ENCODE peak calls at places on chromosomes 7 and 10, in seven cellular contexts. One of them, this sample, is unnamed.

GRCh38 chr10:122557516-122557915 is 3.0 kb upstream of the DMBT1 start:
- DNase-seq in ovary: no peak
- DNase-seq in lower lobe of right lung: no peak
- DNase-seq in fibroblast of lung: peak
- DNase-seq in BJ: no peak
- DNase-seq in psoas muscle: no peak
- DNase-seq in GM23338: peak
- DNase-seq in this sample: no peak

GRCh38 chr10:100482181-100482833 is 19.5 kb downstream of the WNT8B start:
- DNase-seq in ovary: peak
- DNase-seq in lower lobe of right lung: peak
- DNase-seq in fibroblast of lung: peak
- DNase-seq in BJ: no peak
- DNase-seq in psoas muscle: peak
- DNase-seq in GM23338: peak
- DNase-seq in this sample: peak

GRCh38 chr7:104791065-104791464 is 222.9 kb upstream of the KMT2E start:
- DNase-seq in ovary: no peak
- DNase-seq in lower lobe of right lung: no peak
- DNase-seq in fibroblast of lung: no peak
- DNase-seq in BJ: no peak
- DNase-seq in psoas muscle: no peak
- DNase-seq in GM23338: no peak
- DNase-seq in this sample: no peak

GRCh38 chr10:119919823-119920222 is 27.3 kb downstream of the SEC23IP start:
- DNase-seq in ovary: no peak
- DNase-seq in lower lobe of right lung: no peak
- DNase-seq in fibroblast of lung: no peak
- DNase-seq in BJ: no peak
- DNase-seq in psoas muscle: no peak
- DNase-seq in GM23338: no peak
- DNase-seq in this sample: no peak

GRCh38 chr10:93220315-93221170 is 146.8 kb downstream of the CYP26A1 start:
- DNase-seq in ovary: no peak
- DNase-seq in lower lobe of right lung: no peak
- DNase-seq in fibroblast of lung: no peak
- DNase-seq in BJ: no peak
- DNase-seq in psoas muscle: no peak
- DNase-seq in GM23338: peak
- DNase-seq in this sample: no peak

GRCh38 chr7:23713285-23714235 is 3.5 kb downstream of the STK31 start:
- DNase-seq in ovary: no peak
- DNase-seq in lower lobe of right lung: no peak
- DNase-seq in fibroblast of lung: peak
- DNase-seq in BJ: peak
- DNase-seq in psoas muscle: no peak
- DNase-seq in GM23338: no peak
- DNase-seq in this sample: no peak

GRCh38 chr10:119429771-119430170 is 112.7 kb downstream of the RGS10 start:
- DNase-seq in ovary: no peak
- DNase-seq in lower lobe of right lung: no peak
- DNase-seq in fibroblast of lung: no peak
- DNase-seq in BJ: no peak
- DNase-seq in psoas muscle: peak
- DNase-seq in GM23338: no peak
- DNase-seq in this sample: no peak

GRCh38 chr7:77184990-77185389 is 14.6 kb downstream of the FGL2 start:
- DNase-seq in ovary: no peak
- DNase-seq in lower lobe of right lung: no peak
- DNase-seq in fibroblast of lung: no peak
- DNase-seq in BJ: peak
- DNase-seq in psoas muscle: no peak
- DNase-seq in GM23338: no peak
- DNase-seq in this sample: no peak

GRCh38 chr7:44288381-44288685 is 37.1 kb downstream of the CAMK2B start:
- DNase-seq in ovary: no peak
- DNase-seq in lower lobe of right lung: no peak
- DNase-seq in fibroblast of lung: no peak
- DNase-seq in BJ: no peak
- DNase-seq in psoas muscle: no peak
- DNase-seq in GM23338: no peak
- DNase-seq in this sample: no peak

GRCh38 chr10:20059084-20059835 is 243.0 kb downstream of the PLXDC2 start:
- DNase-seq in ovary: no peak
- DNase-seq in lower lobe of right lung: no peak
- DNase-seq in fibroblast of lung: peak
- DNase-seq in BJ: no peak
- DNase-seq in psoas muscle: no peak
- DNase-seq in GM23338: no peak
- DNase-seq in this sample: no peak

GRCh38 chr10:4778761-4779160 is 47.2 kb upstream of the AKR1E2 start:
- DNase-seq in ovary: no peak
- DNase-seq in lower lobe of right lung: no peak
- DNase-seq in fibroblast of lung: no peak
- DNase-seq in BJ: no peak
- DNase-seq in psoas muscle: no peak
- DNase-seq in GM23338: no peak
- DNase-seq in this sample: no peak

GRCh38 chr7:128833939-128834310 is 3.7 kb downstream of the FLNC start:
- DNase-seq in ovary: no peak
- DNase-seq in lower lobe of right lung: no peak
- DNase-seq in fibroblast of lung: peak
- DNase-seq in BJ: no peak
- DNase-seq in psoas muscle: no peak
- DNase-seq in GM23338: no peak
- DNase-seq in this sample: no peak

GRCh38 chr10:92047215-92047614 is 123.6 kb downstream of the BTAF1 start:
- DNase-seq in ovary: no peak
- DNase-seq in lower lobe of right lung: no peak
- DNase-seq in fibroblast of lung: no peak
- DNase-seq in BJ: no peak
- DNase-seq in psoas muscle: no peak
- DNase-seq in GM23338: no peak
- DNase-seq in this sample: no peak

GRCh38 chr10:36448760-36449681 is 676.4 kb upstream of the ANKRD30A start:
- DNase-seq in ovary: no peak
- DNase-seq in lower lobe of right lung: no peak
- DNase-seq in fibroblast of lung: peak
- DNase-seq in BJ: no peak
- DNase-seq in psoas muscle: no peak
- DNase-seq in GM23338: peak
- DNase-seq in this sample: no peak

GRCh38 chr10:21705828-21706176 is 171.8 kb downstream of the MLLT10 start:
- DNase-seq in ovary: no peak
- DNase-seq in lower lobe of right lung: no peak
- DNase-seq in fibroblast of lung: no peak
- DNase-seq in BJ: no peak
- DNase-seq in psoas muscle: no peak
- DNase-seq in GM23338: peak
- DNase-seq in this sample: no peak

GRCh38 chr7:106460792-106461254 is 176.0 kb upstream of the NAMPT start:
- DNase-seq in ovary: no peak
- DNase-seq in lower lobe of right lung: no peak
- DNase-seq in fibroblast of lung: no peak
- DNase-seq in BJ: no peak
- DNase-seq in psoas muscle: no peak
- DNase-seq in GM23338: peak
- DNase-seq in this sample: no peak

GRCh38 chr10:43035785-43036184 is 41.1 kb upstream of the RET start:
- DNase-seq in ovary: no peak
- DNase-seq in lower lobe of right lung: no peak
- DNase-seq in fibroblast of lung: no peak
- DNase-seq in BJ: no peak
- DNase-seq in psoas muscle: no peak
- DNase-seq in GM23338: no peak
- DNase-seq in this sample: no peak

DNA sequence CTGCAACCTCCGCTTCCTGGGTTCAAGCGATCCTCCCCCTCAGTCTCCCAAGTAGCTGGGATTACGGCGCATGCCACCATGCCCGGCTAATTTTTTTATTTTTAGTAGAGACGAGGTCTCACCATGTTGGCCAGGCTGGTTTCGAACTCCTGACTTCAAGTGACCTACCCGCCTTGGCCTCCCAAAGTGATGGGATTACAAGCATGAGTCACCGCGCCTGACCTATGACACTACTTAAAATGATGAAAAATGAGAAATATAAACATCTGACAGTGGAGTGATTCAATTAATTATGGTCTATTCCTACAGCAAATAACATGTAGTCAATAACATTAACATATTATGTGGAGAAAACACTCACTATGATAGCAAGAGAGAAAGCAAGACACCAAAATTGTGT is 2.2 kb downstream of the BRAT1 start:
- DNase-seq in ovary: no peak
- DNase-seq in lower lobe of right lung: peak
- DNase-seq in fibroblast of lung: no peak
- DNase-seq in BJ: no peak
- DNase-seq in psoas muscle: no peak
- DNase-seq in GM23338: no peak
- DNase-seq in this sample: no peak
- H3K4me3 ChIP-seq in ovary: no peak
- H3K4me3 ChIP-seq in lower lobe of right lung: no peak
- H3K4me3 ChIP-seq in fibroblast of lung: no peak
- H3K4me3 ChIP-seq in BJ: no peak
- H3K4me3 ChIP-seq in psoas muscle: no peak
- H3K4me3 ChIP-seq in GM23338: no peak
- H3K4me3 ChIP-seq in this sample: no peak

GRCh38 chr10:127737563-127738511 is 852 bp downstream of the FOXI2 start:
- DNase-seq in ovary: no peak
- DNase-seq in lower lobe of right lung: no peak
- DNase-seq in fibroblast of lung: no peak
- DNase-seq in BJ: no peak
- DNase-seq in psoas muscle: no peak
- DNase-seq in GM23338: peak
- DNase-seq in this sample: no peak
- H3K4me3 ChIP-seq in ovary: no peak
- H3K4me3 ChIP-seq in lower lobe of right lung: peak
- H3K4me3 ChIP-seq in fibroblast of lung: no peak
- H3K4me3 ChIP-seq in BJ: no peak
- H3K4me3 ChIP-seq in psoas muscle: no peak
- H3K4me3 ChIP-seq in GM23338: peak
- H3K4me3 ChIP-seq in this sample: no peak

GRCh38 chr7:100220833-100221718 is 1.3 kb downstream of the PVRIG start:
- DNase-seq in ovary: no peak
- DNase-seq in lower lobe of right lung: no peak
- DNase-seq in fibroblast of lung: no peak
- DNase-seq in BJ: no peak
- DNase-seq in psoas muscle: no peak
- DNase-seq in GM23338: no peak
- DNase-seq in this sample: peak

GRCh38 chr7:100221767-100222444 is 2.2 kb downstream of the PVRIG start:
- DNase-seq in ovary: no peak
- DNase-seq in lower lobe of right lung: no peak
- DNase-seq in fibroblast of lung: no peak
- DNase-seq in BJ: no peak
- DNase-seq in psoas muscle: no peak
- DNase-seq in GM23338: no peak
- DNase-seq in this sample: no peak

GRCh38 chr7:100219271-100219737 is 445 bp upstream of the PVRIG start:
- DNase-seq in ovary: no peak
- DNase-seq in lower lobe of right lung: no peak
- DNase-seq in fibroblast of lung: no peak
- DNase-seq in BJ: no peak
- DNase-seq in psoas muscle: no peak
- DNase-seq in GM23338: no peak
- DNase-seq in this sample: no peak

DNA sequence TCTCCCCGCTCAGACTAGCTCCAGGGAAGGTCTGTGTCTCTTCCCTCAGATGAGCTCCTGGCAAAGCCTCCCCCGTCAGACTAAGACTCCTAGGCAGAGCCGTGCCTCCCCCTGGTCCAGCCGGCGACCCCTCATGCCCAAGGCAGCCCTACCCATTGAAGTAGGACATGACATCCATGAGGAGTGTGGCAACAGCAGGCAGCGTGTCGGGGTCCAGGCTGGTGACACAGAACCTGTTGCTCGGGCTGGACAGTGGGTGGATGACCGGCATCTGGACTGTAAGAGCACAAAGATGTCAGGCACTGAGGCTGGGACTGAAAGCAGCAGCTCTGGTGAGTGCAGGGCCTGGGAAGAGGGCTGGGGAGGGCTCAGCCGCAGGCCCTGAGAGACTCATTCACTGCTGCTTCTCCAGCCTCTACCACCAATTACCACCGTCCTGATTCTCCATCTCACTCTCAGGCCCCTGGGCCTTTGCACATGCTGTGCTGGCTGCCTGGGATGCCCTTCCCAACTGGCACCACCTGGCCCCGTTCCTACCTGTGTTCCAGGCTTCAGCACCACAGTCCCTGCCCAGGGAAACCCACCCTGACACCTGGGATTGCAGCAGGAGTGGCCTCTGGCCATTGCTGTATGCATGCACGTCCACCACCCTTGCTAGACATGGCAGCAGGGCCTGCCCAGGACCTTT is 2.8 kb downstream of the PVRIG start:
- DNase-seq in ovary: no peak
- DNase-seq in lower lobe of right lung: no peak
- DNase-seq in fibroblast of lung: no peak
- DNase-seq in BJ: no peak
- DNase-seq in psoas muscle: no peak
- DNase-seq in GM23338: no peak
- DNase-seq in this sample: no peak
- H3K4me3 ChIP-seq in ovary: no peak
- H3K4me3 ChIP-seq in lower lobe of right lung: no peak
- H3K4me3 ChIP-seq in fibroblast of lung: no peak
- H3K4me3 ChIP-seq in BJ: no peak
- H3K4me3 ChIP-seq in psoas muscle: no peak
- H3K4me3 ChIP-seq in GM23338: no peak
- H3K4me3 ChIP-seq in this sample: peak

GRCh38 chr10:108850138-108850854 is 1073.0 kb downstream of the XPNPEP1 start:
- DNase-seq in ovary: no peak
- DNase-seq in lower lobe of right lung: no peak
- DNase-seq in fibroblast of lung: no peak
- DNase-seq in BJ: no peak
- DNase-seq in psoas muscle: no peak
- DNase-seq in GM23338: no peak
- DNase-seq in this sample: no peak

GRCh38 chr10:108848016-108848415 is 1075.3 kb downstream of the XPNPEP1 start:
- DNase-seq in ovary: no peak
- DNase-seq in lower lobe of right lung: no peak
- DNase-seq in fibroblast of lung: no peak
- DNase-seq in BJ: no peak
- DNase-seq in psoas muscle: no peak
- DNase-seq in GM23338: no peak
- DNase-seq in this sample: no peak

GRCh38 chr10:108852211-108852610 is 1071.1 kb downstream of the XPNPEP1 start:
- DNase-seq in ovary: no peak
- DNase-seq in lower lobe of right lung: no peak
- DNase-seq in fibroblast of lung: no peak
- DNase-seq in BJ: no peak
- DNase-seq in psoas muscle: no peak
- DNase-seq in GM23338: no peak
- DNase-seq in this sample: peak

DNA sequence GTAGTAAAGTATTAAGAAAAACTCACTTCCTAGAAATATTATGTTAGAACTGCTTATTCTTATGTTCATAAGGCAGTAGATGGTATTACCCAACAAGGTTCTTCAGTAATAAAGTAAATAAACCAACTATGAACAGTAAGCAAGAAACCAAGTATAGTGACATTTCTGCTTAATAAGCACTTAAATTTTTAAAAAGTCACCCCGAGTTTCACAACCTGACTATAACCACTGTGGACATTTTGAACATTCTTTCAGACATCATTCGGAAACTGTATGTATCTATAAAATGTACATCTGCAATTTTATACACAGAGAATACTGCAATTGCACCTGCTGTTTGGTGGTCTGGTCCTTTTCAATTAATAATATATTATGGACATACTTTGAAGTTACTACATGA is 1073.6 kb downstream of the XPNPEP1 start:
- DNase-seq in ovary: no peak
- DNase-seq in lower lobe of right lung: no peak
- DNase-seq in fibroblast of lung: no peak
- DNase-seq in BJ: no peak
- DNase-seq in psoas muscle: no peak
- DNase-seq in GM23338: no peak
- DNase-seq in this sample: no peak
- H3K4me3 ChIP-seq in ovary: no peak
- H3K4me3 ChIP-seq in lower lobe of right lung: no peak
- H3K4me3 ChIP-seq in fibroblast of lung: no peak
- H3K4me3 ChIP-seq in BJ: no peak
- H3K4me3 ChIP-seq in psoas muscle: no peak
- H3K4me3 ChIP-seq in GM23338: no peak
- H3K4me3 ChIP-seq in this sample: no peak

This sample was measured in GM12864.